ENCODE peak calls at places on chromosome 17, in five cellular contexts. B is mucosa of descending colon; Z is CD8-positive, alpha-beta memory T cell; W is brain microvascular endothelial cell; Y is HCT116. K is an unnamed sample.

GRCh38 chr17:50841949-50842354 is 6.6 kb downstream of the WFIKKN2 start:
- DNase-seq in B (no peak), Z (no peak), W (peak; percentile 60), Y (peak; percentile 61), K (peak; percentile 89)

GRCh38 chr17:62605588-62605987 is 21.9 kb upstream of the MRC2 start:
- DNase-seq in B (no peak), Z (no peak), W (no peak), Y (no peak), K (no peak)

GRCh38 chr17:62644487-62645173 is 17.2 kb downstream of the MRC2 start:
- DNase-seq in B (no peak), Z (no peak), W (no peak), Y (no peak), K (peak; percentile 94)

GRCh38 chr17:43892672-43892975 is 14.7 kb downstream of the MPP2 start:
- DNase-seq in B (no peak), Z (no peak), W (no peak), Y (no peak), K (no peak)

GRCh38 chr17:13311301-13311700 is 290.4 kb downstream of the HS3ST3A1 start:
- DNase-seq in B (no peak), Z (no peak), W (no peak), Y (no peak), K (no peak)

GRCh38 chr17:63295839-63296590 is 150.1 kb downstream of the CYB561 start:
- DNase-seq in B (no peak), Z (no peak), W (no peak), Y (no peak), K (no peak)

GRCh38 chr17:78997231-78997741 is 12.3 kb downstream of the CANT1 start:
- DNase-seq in B (peak; percentile 55), Z (no peak), W (no peak), Y (no peak), K (no peak)

GRCh38 chr17:21012736-21013135 is 30.1 kb downstream of the USP22 start:
- DNase-seq in B (no peak), Z (no peak), W (no peak), Y (no peak), K (no peak)

GRCh38 chr17:48299760-48300159 is 130.3 kb downstream of the SKAP1 start:
- DNase-seq in B (no peak), Z (no peak), W (no peak), Y (no peak), K (no peak)

GRCh38 chr17:63173903-63174302 is 207.9 kb downstream of the TANC2 start:
- DNase-seq in B (no peak), Z (no peak), W (no peak), Y (no peak), K (no peak)

GRCh38 chr17:45639297-45639849 is 144.7 kb upstream of the CRHR1 start:
- DNase-seq in B (no peak), Z (no peak), W (no peak), Y (no peak), K (no peak)

GRCh38 chr17:7476474-7476873 is 3.0 kb downstream of the ZBTB4 start:
- DNase-seq in B (no peak), Z (no peak), W (no peak), Y (no peak), K (no peak)

GRCh38 chr17:42683407-42684031 is 1.2 kb downstream of the CNTNAP1 start:
- DNase-seq in B (no peak), Z (no peak), W (no peak), Y (no peak), K (no peak)

GRCh38 chr17:29723283-29724047 is 100.8 kb upstream of the CORO6 start:
- DNase-seq in B (no peak), Z (peak; percentile 42), W (no peak), Y (no peak), K (no peak)

GRCh38 chr17:64323774-64324173 is 60.7 kb upstream of the TEX2 start:
- DNase-seq in B (no peak), Z (no peak), W (no peak), Y (no peak), K (no peak)

GRCh38 chr17:64318068-64318467 is 55.0 kb upstream of the TEX2 start:
- DNase-seq in B (no peak), Z (no peak), W (no peak), Y (no peak), K (no peak)

GRCh38 chr17:64319531-64319930 is 56.5 kb upstream of the TEX2 start:
- DNase-seq in B (no peak), Z (no peak), W (no peak), Y (no peak), K (no peak)

GRCh38 chr17:64326030-64326419 is 63.0 kb upstream of the TEX2 start:
- DNase-seq in B (no peak), Z (no peak), W (no peak), Y (no peak), K (no peak)

GRCh38 chr17:64320613-64321553 is 57.8 kb upstream of the TEX2 start:
- DNase-seq in B (no peak), Z (peak; percentile 44), W (peak; percentile 68), Y (peak; percentile 90), K (peak; percentile 65)
- H3K4me3 ChIP-seq in B (no peak overlapping the region), Z (no peak overlapping the region), W (no peak overlapping the region), Y (peak overlapping the region; percentile 26), K (no peak overlapping the region)

DNA sequence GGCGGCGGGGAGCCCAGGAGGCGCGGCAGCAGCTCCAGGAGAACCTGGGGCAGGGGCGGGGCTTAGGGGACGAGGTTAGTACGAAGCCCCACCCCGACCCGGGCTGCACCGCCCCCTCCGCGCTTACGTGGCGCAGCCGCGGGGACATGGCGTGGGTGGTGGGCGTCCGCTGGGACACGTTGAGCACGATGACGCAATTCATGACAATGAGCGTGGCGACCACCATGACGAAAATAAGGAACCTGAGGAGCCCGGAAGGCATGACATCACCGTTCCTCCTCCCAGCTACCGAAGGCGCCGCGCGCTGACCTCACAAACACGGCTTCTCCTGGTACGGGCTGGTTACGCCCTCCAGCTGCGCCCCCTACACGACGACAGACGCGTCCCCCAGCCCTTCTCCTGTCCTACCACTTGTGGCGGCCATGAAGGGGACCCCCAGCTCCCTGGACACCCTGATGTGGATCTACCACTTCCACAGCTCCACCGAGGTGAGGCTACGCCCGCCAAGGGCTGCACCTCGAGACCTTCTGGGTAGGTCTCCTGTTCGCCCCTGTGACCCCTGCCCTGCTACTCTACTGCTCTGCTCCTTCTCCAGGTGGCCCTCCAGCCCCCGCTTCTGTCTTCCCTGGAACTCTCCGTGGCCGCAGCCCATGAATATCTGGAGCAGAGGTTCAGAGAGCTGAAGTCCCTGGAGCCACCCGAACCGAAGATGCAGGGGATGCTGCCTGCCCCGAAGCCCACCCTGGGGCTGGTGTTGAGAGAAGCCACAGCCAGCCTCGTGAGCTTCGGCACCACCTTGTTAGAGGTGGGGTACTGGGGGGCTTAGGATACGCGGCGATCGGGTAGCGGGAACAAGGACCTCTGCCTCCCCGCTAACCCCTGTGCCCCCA is at the start of gene C17orf107:
- DNase-seq in B (peak; percentile 93), Z (peak; percentile 96), W (peak; percentile 58), Y (no peak), K (no peak)
- H3K4me3 ChIP-seq in B (peak within 1 kb of the TSS; percentile 17), Z (peak within 1 kb of the TSS; percentile 83), W (peak within 1 kb of the TSS; percentile 57), Y (no peak within 1 kb of the TSS), K (no peak within 1 kb of the TSS)

GRCh38 chr17:49437696-49438438 is 23.2 kb upstream of the PHB1 start:
- DNase-seq in B (no peak), Z (no peak), W (no peak), Y (no peak), K (no peak)
- H3K4me3 ChIP-seq in B (no peak overlapping the region), Z (no peak overlapping the region), W (no peak overlapping the region), Y (no peak overlapping the region), K (no peak overlapping the region)

GRCh38 chr17:82860606-82861392 is 21.0 kb upstream of the ZNF750 start:
- DNase-seq in B (peak; percentile 49), Z (no peak), W (no peak), Y (no peak), K (no peak)
- H3K4me3 ChIP-seq in B (no peak overlapping the region), Z (peak overlapping the region; percentile 50), W (no peak overlapping the region), Y (peak overlapping the region; percentile 20), K (no peak overlapping the region)

GRCh38 chr17:2266865-2267228 is 36.7 kb downstream of the SMG6 start:
- DNase-seq in B (no peak), Z (no peak), W (no peak), Y (no peak), K (no peak)

GRCh38 chr17:2267354-2267753 is 36.2 kb downstream of the SMG6 start:
- DNase-seq in B (no peak), Z (no peak), W (no peak), Y (no peak), K (no peak)

GRCh38 chr17:2263183-2263954 is 40.2 kb downstream of the SMG6 start:
- DNase-seq in B (no peak), Z (no peak), W (no peak), Y (no peak), K (no peak)

GRCh38 chr17:2264023-2264860 is 39.3 kb downstream of the SMG6 start:
- DNase-seq in B (no peak), Z (no peak), W (no peak), Y (no peak), K (no peak)

DNA sequence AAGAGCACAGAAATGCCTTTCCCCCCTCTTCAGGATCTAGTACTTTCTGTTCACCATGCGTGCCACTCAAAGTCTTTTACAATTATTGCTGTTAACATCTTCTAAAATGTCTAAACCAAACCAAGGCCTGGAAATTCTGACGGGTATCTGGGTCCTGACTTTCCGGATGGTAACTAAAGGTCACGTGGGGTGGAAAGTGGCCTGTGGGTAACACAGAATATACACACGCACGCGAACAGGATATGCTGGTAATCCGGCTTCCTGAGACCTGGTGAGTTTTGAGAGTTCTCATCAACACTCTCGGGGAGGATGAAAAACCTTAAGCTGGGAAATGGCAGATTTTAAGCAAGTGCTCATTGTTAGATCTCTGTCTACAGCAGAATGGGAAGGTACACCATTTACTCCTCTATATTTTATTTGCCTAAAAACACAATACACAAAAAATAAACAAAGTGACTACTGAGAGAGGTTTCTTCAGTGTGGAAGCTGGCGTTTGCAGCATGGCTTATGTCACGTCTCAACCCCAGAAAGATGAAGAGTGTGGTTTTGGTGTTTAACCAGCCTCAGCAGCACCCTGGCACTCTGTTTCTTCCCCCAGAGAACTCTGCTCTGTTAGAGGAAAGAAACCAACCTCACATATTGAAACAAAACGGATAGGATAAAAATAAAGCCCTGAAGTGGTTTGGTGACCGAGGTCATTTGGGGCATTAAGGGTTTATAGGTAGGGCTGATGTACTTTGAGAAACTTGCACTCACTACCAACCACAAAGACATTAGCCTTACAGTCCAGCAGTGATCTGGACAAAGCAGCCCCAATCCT is 37.3 kb downstream of the SMG6 start:
- DNase-seq in B (no peak), Z (peak; percentile 92), W (no peak), Y (no peak), K (no peak)
- H3K4me3 ChIP-seq in B (no peak overlapping the region), Z (peak overlapping the region; percentile 52), W (no peak overlapping the region), Y (no peak overlapping the region), K (no peak overlapping the region)

DNA sequence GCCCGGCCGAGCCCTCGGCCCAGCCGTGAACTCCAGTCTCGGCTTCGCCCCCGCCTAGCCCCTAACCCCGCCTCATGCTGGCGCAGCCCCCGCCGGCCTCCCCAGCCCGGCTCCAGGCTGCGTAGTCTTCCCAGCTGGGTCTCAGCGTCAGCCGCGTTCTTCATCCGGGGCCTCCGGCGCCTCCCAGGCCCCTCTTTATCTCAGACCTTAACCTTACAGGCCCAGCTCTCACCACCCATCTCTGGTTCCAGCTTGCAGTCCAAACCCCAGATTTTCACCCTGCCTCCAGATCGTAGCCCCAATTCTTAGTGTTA is at the start of gene PROCA1:
- DNase-seq in B (no peak), Z (no peak), W (no peak), Y (no peak), K (no peak)
- H3K4me3 ChIP-seq in B (peak within 1 kb of the TSS; percentile 29), Z (peak within 1 kb of the TSS; percentile 82), W (peak within 1 kb of the TSS; percentile 61), Y (peak within 1 kb of the TSS; percentile 47), K (peak within 1 kb of the TSS; percentile 64)

GRCh38 chr17:16438173-16438556 is 22.8 kb downstream of the TRPV2 start:
- DNase-seq in B (no peak), Z (no peak), W (no peak), Y (no peak), K (no peak)
- H3K4me3 ChIP-seq in B (peak overlapping the region; percentile 92), Z (peak overlapping the region; percentile 39), W (peak overlapping the region; percentile 47), Y (peak overlapping the region; percentile 47), K (peak overlapping the region; percentile 41)